ENCODE peak calls at places on chromosomes 2 and 18, in four cellular contexts. Z is IMR-90, S is heart right ventricle, D is ascending aorta. Q is an unnamed sample.
A peak's percentile ranks its signal among the peaks of the same experiment; 100 is the strongest.

GRCh38 chr2:99084256-99084655 is 57.3 kb upstream of the C2orf15 start:
- DNase-seq in Z (no peak), S (no peak), D (no peak), Q (no peak)

GRCh38 chr2:74317696-74318095 is 25.5 kb downstream of the SLC4A5 start:
- DNase-seq in Z (no peak), S (no peak), D (no peak), Q (no peak)

GRCh38 chr2:190180313-190181065 is 118.0 kb upstream of the MSTN start:
- DNase-seq in Z (no peak), S (peak; percentile 54), D (no peak), Q (no peak)

GRCh38 chr2:238104071-238104511 is 4.0 kb downstream of the ESPNL start:
- DNase-seq in Z (no peak), S (no peak), D (no peak), Q (no peak)

GRCh38 chr2:71787108-71787415 is 333.7 kb downstream of the DYSF start:
- DNase-seq in Z (no peak), S (no peak), D (no peak), Q (no peak)

GRCh38 chr18:23317975-23318675 is 135.0 kb upstream of the RIOK3 start:
- DNase-seq in Z (peak; percentile 74), S (no peak), D (no peak), Q (no peak)

GRCh38 chr2:239599299-239599698 is 198.5 kb upstream of the HDAC4 start:
- DNase-seq in Z (no peak), S (no peak), D (no peak), Q (no peak)

GRCh38 chr18:9779630-9780029 is 71.5 kb downstream of the RAB31 start:
- DNase-seq in Z (no peak), S (no peak), D (no peak), Q (no peak)

GRCh38 chr2:101546376-101547058 is 71.6 kb upstream of the RFX8 start:
- DNase-seq in Z (peak; percentile 60), S (no peak), D (no peak), Q (no peak)

GRCh38 chr2:8821276-8822217 is 15.9 kb downstream of the KIDINS220 start:
- DNase-seq in Z (peak; percentile 56), S (peak; percentile 38), D (peak; percentile 48), Q (no peak)

GRCh38 chr18:56569391-56569790 is 69.0 kb downstream of the TXNL1 start:
- DNase-seq in Z (no peak), S (no peak), D (no peak), Q (no peak)

GRCh38 chr2:32772623-32773221 is 144.9 kb downstream of the TTC27 start:
- DNase-seq in Z (peak; percentile 76), S (peak; percentile 31), D (no peak), Q (no peak)

GRCh38 chr18:5649439-5649838 is 105.6 kb upstream of the EPB41L3 start:
- DNase-seq in Z (no peak), S (no peak), D (no peak), Q (no peak)

GRCh38 chr2:71852141-71852711 is 295.4 kb downstream of the CYP26B1 start:
- DNase-seq in Z (no peak), S (no peak), D (no peak), Q (no peak)

GRCh38 chr2:37790462-37790861 is 119.0 kb upstream of the CDC42EP3 start:
- DNase-seq in Z (no peak), S (no peak), D (no peak), Q (no peak)

GRCh38 chr2:153476491-153477095 is 2.0 kb downstream of the RPRM start:
- DNase-seq in Z (no peak), S (no peak), D (no peak), Q (no peak)

GRCh38 chr2:153477096-153477555 is 1.4 kb downstream of the RPRM start:
- DNase-seq in Z (no peak), S (no peak), D (no peak), Q (no peak)

GRCh38 chr2:153477641-153478288 is 797 bp downstream of the RPRM start:
- DNase-seq in Z (no peak), S (no peak), D (no peak), Q (no peak)

GRCh38 chr2:153478289-153479261 is at the start of gene RPRM:
- DNase-seq in Z (peak; percentile 37), S (peak; percentile 46), D (no peak), Q (peak; percentile 42)

DNA sequence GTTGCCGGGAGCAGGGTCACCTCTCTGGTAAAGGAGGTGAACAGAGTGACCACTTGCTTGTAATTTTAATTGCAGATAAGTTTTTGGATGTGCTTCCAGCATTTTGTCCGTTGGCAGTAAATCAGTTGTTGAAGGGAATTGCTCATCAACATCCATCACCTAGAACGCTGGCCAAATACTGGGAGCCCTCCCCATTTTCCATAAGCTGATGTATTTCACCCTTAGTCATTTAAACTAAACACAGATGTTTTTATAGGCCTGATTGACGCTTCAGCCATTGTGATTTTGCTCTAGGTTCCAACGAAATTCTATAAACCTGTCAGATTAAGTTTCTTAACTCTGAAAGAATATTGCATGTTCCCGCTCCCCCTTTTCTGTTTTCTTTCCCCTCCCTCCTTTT is 965 bp upstream of the RPRM start:
- DNase-seq in Z (no peak), S (no peak), D (no peak), Q (no peak)
- H3K27me3 ChIP-seq in Z (peaks cover 17% of the 10 kb centered on the region), S (peaks cover 71% of the 10 kb centered on the region), D (no peaks in the 10 kb centered on the region), Q (peaks cover 24% of the 10 kb centered on the region)

DNA sequence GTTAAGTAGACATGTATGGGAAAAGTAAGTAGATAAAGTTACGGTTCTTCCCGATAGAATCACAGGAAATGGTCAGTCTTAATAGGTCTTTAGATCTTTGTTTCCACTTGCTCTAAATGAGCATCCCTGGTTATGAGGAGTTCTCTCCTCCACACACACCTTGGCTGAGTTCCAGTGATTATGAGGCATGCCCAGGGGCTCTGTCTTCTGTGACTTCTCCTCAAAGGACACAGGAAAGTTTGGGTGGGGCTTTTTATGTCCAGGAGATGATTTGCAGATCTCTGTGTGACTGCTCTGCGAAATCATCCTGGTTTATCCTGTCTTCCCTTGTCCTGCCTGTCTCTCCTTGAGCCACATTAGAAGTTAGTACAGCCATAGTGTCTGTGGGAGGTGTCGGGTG is 83.9 kb upstream of the EML6 start:
- DNase-seq in Z (peak; percentile 16), S (no peak), D (no peak), Q (no peak)
- H3K27me3 ChIP-seq in Z (no peaks in the 10 kb centered on the region), S (no peaks in the 10 kb centered on the region), D (no peaks in the 10 kb centered on the region), Q (no peaks in the 10 kb centered on the region)

DNA sequence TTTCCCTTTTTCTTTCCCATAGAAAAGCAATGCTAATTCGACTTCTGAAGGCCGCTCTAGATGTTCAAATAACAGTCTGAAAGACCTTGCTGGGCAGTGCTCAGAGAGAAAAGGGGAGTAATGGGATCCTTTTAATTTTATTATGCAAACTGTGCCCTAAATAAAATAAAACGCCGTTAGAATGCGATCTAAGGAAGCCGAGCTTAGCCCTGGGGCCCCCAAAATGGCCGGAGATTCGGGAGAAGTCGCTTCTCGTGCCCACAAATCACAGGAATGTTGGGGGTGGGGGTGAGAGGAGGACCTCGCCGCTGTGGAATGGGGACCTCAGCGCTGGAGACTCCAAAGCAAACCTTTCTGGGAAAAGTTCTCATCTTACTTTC is 8.4 kb upstream of the POU3F3 start:
- DNase-seq in Z (no peak), S (no peak), D (no peak), Q (no peak)
- H3K27me3 ChIP-seq in Z (peaks cover 61% of the 10 kb centered on the region), S (peaks cover 91% of the 10 kb centered on the region), D (peaks cover 15% of the 10 kb centered on the region), Q (peaks cover 38% of the 10 kb centered on the region)

GRCh38 chr2:236177967-236178909 is 10.1 kb upstream of the GBX2 start:
- DNase-seq in Z (peak; percentile 30), S (peak; percentile 40), D (no peak), Q (no peak)

GRCh38 chr2:236179653-236180500 is 11.7 kb upstream of the GBX2 start:
- DNase-seq in Z (peak; percentile 20), S (no peak), D (no peak), Q (no peak)

GRCh38 chr2:236180501-236180816 is 12.3 kb upstream of the GBX2 start:
- DNase-seq in Z (no peak), S (no peak), D (no peak), Q (no peak)

GRCh38 chr2:236177604-236177966 is 9.4 kb upstream of the GBX2 start:
- DNase-seq in Z (peak; percentile 16), S (no peak), D (no peak), Q (no peak)

GRCh38 chr2:236178921-236179652 is 10.9 kb upstream of the GBX2 start:
- DNase-seq in Z (no peak), S (no peak), D (no peak), Q (no peak)
- H3K27me3 ChIP-seq in Z (peaks cover 19% of the 10 kb centered on the region), S (peaks cover 60% of the 10 kb centered on the region), D (peaks cover 23% of the 10 kb centered on the region), Q (peaks cover 39% of the 10 kb centered on the region)

DNA sequence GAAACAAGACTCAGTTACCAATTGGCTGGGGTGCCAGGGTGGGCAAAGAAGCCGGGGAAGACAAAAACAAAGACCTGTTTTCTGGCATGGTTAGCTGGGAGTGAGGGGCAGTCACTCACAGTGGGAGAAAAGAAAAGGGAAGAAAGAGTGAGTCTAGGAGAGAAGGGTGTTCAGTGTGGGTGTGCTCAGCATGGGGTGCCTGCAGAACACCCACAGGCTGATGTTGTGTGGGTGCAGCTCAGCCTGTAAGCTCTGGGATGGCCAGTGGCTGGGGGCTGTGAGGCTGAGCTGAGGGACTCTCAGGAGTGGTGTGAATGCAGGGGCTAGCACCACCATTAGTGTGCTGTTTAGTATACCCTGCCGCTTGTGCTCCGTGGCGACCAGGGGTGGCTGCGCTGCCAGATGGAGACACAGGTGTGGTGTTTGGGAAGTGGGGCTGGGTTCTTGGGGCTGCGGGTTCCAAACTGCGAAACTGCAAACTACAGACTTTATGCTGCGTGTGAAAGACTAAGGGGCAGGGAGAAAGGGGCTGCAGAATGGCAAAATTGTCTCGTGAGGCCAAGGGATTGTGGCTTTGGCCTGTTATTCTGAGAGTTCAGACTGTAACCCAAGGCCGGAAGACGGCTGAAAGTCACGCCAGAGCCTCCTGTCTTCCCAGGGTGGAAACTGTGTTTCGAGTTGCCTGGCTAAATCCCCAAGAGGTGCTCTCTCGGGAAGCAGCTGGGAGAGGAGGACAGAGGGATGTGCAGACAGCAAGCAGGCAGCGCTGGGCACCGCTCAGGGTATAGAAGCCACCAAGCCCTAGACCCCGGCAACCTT is 156.3 kb downstream of the TTC32 start:
- DNase-seq in Z (no peak), S (no peak), D (no peak), Q (no peak)
- H3K27me3 ChIP-seq in Z (no peaks in the 10 kb centered on the region), S (no peaks in the 10 kb centered on the region), D (no peaks in the 10 kb centered on the region), Q (no peaks in the 10 kb centered on the region)

GRCh38 chr2:63053889-63054725 is 3.5 kb downstream of the OTX1 start:
- DNase-seq in Z (no peak), S (no peak), D (no peak), Q (no peak)
- H3K27me3 ChIP-seq in Z (peaks cover 97% of the 10 kb centered on the region), S (peaks cover 100% of the 10 kb centered on the region), D (peaks cover 34% of the 10 kb centered on the region), Q (peaks cover 35% of the 10 kb centered on the region)

Q was measured in CD4-positive, alpha-beta memory T cell.